ENCODE peak calls at places on chromosomes 12 and 14, in ten cellular contexts. F is AG10803; E is suprapubic skin; K is Panc1; G is MM.1S; N is sigmoid colon; Z is thyroid gland; L is CD8-positive, alpha-beta T cell; U is upper lobe of right lung; B is HCT116. Q is an unnamed sample.

GRCh38 chr12:62268956-62269355 is 8.8 kb downstream of the USP15 start:
- DNase-seq in F (peak), L (no peak), N (no peak), B (no peak), U (no peak), Z (no peak), G (no peak), K (no peak), E (no peak), Q (peak)

GRCh38 chr12:73106296-73106695 is 834.1 kb downstream of the TRHDE start:
- DNase-seq in G (no peak), K (no peak), F (no peak), N (no peak), E (no peak), B (no peak), U (no peak), L (no peak), Z (no peak), Q (no peak)

GRCh38 chr12:75650100-75650499 is 138.7 kb upstream of the KRR1 start:
- DNase-seq in F (no peak), L (no peak), G (no peak), Z (no peak), K (no peak), B (no peak), U (no peak), N (no peak), E (no peak), Q (no peak)

GRCh38 chr12:94171595-94171930 is 23.2 kb downstream of the PLXNC1 start:
- DNase-seq in G (no peak), Z (no peak), F (peak), K (no peak), L (no peak), E (no peak), U (no peak), B (no peak), N (no peak), Q (no peak)

GRCh38 chr12:27575099-27575779 is 51.2 kb downstream of the PPFIBP1 start:
- DNase-seq in L (no peak), K (no peak), F (no peak), G (no peak), U (no peak), Z (no peak), B (no peak), N (no peak), E (no peak), Q (peak)

GRCh38 chr12:97763113-97763512 is 300.5 kb downstream of the RMST start:
- DNase-seq in G (no peak), K (no peak), L (no peak), F (no peak), Z (no peak), B (no peak), N (no peak), U (no peak), E (no peak), Q (no peak)

GRCh38 chr12:87801860-87802720 is 227.1 kb downstream of the C12orf50 start:
- DNase-seq in G (peak), E (no peak), K (no peak), F (no peak), Z (no peak), N (no peak), B (no peak), L (no peak), U (no peak), Q (no peak)

GRCh38 chr12:93229494-93230310 is 148.0 kb upstream of the NUDT4 start:
- DNase-seq in Z (no peak), K (peak), U (no peak), G (no peak), E (no peak), B (peak), L (no peak), N (no peak), F (peak), Q (peak)

GRCh38 chr12:116563262-116563661 is 4.1 kb downstream of the MAP1LC3B2 start:
- DNase-seq in B (no peak), U (no peak), G (no peak), L (no peak), K (no peak), F (no peak), E (no peak), N (no peak), Z (no peak), Q (no peak)

GRCh38 chr12:131896811-131897270 is 2.4 kb downstream of the ULK1 start:
- DNase-seq in E (peak), B (no peak), F (no peak), U (no peak), Z (no peak), N (no peak), G (no peak), K (no peak), L (no peak), Q (no peak)

GRCh38 chr14:94022532-94023411 is 3.4 kb upstream of the OTUB2 start:
- DNase-seq in Z (no peak), K (no peak), U (no peak), E (no peak), F (no peak), G (no peak), B (no peak), N (no peak), L (no peak), Q (no peak)

GRCh38 chr12:113348849-113349536 is 9.4 kb upstream of the PLBD2 start:
- DNase-seq in U (no peak), B (no peak), K (no peak), Z (no peak), E (no peak), L (no peak), G (no peak), N (no peak), F (no peak), Q (no peak)

GRCh38 chr14:74804219-74804825 is 41.2 kb downstream of the YLPM1 start:
- DNase-seq in G (peak), F (peak), N (no peak), U (no peak), L (peak), K (peak), Z (peak), B (peak), E (no peak), Q (peak)

GRCh38 chr14:99287269-99287942 is 15.4 kb upstream of the BCL11B start:
- DNase-seq in F (no peak), N (no peak), G (peak), K (no peak), Z (no peak), U (no peak), E (no peak), L (peak), B (no peak), Q (no peak)

GRCh38 chr12:95944108-95944704 is 1.1 kb downstream of the AMDHD1 start:
- DNase-seq in U (no peak), F (no peak), Z (no peak), K (no peak), E (no peak), L (no peak), G (no peak), B (no peak), N (no peak), Q (no peak)
- H3K4me3 ChIP-seq in U (no peak), F (no peak), Z (no peak), K (no peak), E (no peak), L (no peak), G (peak), B (peak), N (no peak), Q (no peak)

DNA sequence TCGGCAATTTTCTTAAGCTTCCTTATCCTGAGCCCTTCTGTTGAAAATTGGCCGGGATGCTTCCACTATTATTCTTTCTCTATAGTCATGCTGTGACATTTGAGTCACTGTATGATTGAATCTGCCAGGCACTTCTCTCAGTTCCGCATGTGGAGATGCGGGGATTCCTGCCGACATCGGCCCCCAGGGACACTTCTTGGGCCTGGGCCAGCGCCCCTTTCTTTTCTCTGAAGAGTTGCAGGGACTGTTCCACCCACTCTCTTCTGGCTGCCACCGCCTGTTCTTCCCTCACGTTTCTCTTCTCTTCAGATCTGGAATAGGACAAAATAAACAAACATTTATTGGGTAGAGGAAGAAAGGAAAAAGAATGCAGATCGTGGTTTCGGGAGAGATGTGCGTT is 310.1 kb downstream of the ETNK1 start:
- DNase-seq in Z (no peak), F (no peak), B (no peak), U (no peak), G (no peak), K (no peak), E (no peak), L (no peak), N (no peak), Q (no peak)
- TF ChIP-seq CTCF in Z (no peak), F (no peak), B (no peak), U (no peak), G (no peak), K (no peak), E (no peak), L (no peak), N (no peak), Q (no peak)

GRCh38 chr14:30980980-30981379 is 44.5 kb upstream of the AP4S1 start:
- DNase-seq in E (no peak), B (no peak), Z (no peak), G (no peak), U (no peak), L (no peak), N (no peak), F (no peak), K (no peak), Q (no peak)
- H3K4me3 ChIP-seq in E (no peak), B (no peak), Z (no peak), G (no peak), U (no peak), L (no peak), N (no peak), F (no peak), K (no peak), Q (no peak)

DNA sequence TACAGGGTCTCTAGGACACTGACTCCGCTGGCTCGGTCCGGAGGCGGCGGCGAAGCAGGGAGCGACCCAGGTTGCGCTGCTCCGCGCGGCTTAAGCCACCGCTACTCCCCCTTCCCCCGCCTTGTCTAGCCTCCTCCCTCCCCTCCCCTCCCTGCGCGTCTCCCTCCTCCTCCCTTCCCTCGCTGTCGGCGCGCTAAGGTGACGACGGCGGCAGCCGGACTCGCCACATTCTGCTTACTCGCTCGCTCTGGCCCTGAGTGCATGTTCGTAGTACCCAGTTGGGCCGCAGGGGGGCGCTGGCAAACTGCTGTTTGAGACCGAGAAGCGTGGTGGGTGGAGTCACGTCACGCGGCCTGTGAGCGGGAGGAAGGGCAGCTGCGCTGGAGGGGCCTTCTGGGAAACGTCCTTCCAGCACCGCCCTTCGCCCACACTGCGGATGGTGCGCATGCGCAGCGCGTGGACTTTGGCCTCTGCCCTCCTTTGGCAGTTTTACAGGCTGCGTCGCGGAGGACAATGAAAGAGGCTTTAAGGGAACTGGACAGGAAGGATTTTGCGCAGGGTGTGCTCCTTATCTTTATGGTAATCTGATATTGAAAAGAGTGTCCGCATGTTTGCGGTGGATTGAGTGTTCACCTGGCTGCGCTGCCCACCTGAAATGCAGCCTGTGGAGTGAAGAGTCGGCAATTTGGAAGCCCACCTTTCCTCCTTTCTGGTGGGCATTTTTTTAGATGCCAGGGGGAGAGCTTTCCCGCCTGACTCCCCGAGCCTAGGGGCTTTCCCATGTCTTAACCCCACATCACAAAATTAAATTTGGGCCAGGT is at the start of gene SCAF11:
- DNase-seq in K (peak), L (peak), N (peak), Z (peak), B (peak), U (peak), E (peak), G (peak), F (peak), Q (peak)
- TF ChIP-seq CTCF in K (peak), L (peak), N (peak), Z (peak), B (peak), U (peak), E (peak), G (peak), F (peak), Q (peak)

GRCh38 chr14:21095430-21096205 is 2.8 kb downstream of the ZNF219 start:
- DNase-seq in L (no peak), B (no peak), Z (no peak), U (no peak), K (no peak), E (no peak), N (no peak), F (peak), G (no peak), Q (peak)
- H3K4me3 ChIP-seq in L (no peak), B (no peak), Z (no peak), U (no peak), K (no peak), E (no peak), N (no peak), F (no peak), G (no peak), Q (no peak)

GRCh38 chr14:106691601-106692291 is 1165.4 kb downstream of the TMEM121 start:
- DNase-seq in U (peak), E (no peak), K (peak), F (no peak), B (no peak), L (peak), G (peak), N (no peak), Z (no peak), Q (no peak)
- TF ChIP-seq CTCF in U (peak), E (peak), K (peak), F (no peak), B (peak), L (peak), G (peak), N (no peak), Z (no peak), Q (no peak)

GRCh38 chr12:6791931-6792520 is 2.7 kb downstream of the CD4 start:
- DNase-seq in U (no peak), B (no peak), G (no peak), E (no peak), K (no peak), N (no peak), L (no peak), F (no peak), Z (no peak), Q (no peak)
- H3K4me3 ChIP-seq in U (peak), B (no peak), G (no peak), E (peak), K (no peak), N (peak), L (peak), F (no peak), Z (no peak), Q (no peak)

DNA sequence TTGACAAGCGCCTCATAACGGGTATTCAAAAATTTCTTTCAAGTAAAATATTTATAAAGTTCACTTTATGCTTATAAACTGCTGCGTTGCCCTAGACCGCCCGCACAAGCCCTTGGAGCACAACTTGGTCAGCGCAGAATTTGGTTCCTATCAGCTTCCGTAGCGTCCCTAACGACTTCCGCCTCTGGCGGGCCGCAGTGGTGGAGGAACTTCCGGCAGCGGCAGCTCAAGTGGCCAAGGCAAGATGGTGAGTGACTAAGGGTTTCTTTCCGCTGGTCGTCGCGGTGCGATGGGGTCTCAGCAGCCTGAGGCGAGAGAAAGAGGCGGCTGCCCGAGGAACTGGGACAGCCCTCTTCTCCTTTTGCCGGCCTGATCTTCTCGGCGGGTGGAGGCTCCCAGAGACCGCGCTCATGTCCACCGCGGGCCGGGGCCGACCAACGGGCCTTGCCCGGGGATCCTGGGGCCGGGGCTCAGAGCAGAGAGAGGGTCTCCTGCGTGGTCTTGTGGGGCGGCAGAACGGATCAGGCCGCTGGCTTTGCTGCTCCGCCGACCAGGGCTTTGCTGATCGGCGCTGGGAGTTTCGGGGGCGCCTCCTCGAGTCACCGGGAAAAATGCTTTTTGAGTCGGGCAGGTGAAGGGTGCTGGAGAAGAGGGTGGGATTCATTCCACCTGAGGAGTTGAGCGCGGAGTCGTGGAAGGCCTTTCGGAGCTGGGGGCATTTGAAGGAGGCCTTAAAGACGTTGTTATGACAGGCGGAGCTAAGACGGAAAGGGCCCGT is at the start of gene PSMC1:
- DNase-seq in F (peak), N (peak), B (peak), Z (peak), K (peak), G (peak), E (peak), L (peak), U (peak), Q (peak)
- TF ChIP-seq CTCF in F (no peak), N (no peak), B (no peak), Z (no peak), K (no peak), G (no peak), E (no peak), L (no peak), U (no peak), Q (no peak)

DNA sequence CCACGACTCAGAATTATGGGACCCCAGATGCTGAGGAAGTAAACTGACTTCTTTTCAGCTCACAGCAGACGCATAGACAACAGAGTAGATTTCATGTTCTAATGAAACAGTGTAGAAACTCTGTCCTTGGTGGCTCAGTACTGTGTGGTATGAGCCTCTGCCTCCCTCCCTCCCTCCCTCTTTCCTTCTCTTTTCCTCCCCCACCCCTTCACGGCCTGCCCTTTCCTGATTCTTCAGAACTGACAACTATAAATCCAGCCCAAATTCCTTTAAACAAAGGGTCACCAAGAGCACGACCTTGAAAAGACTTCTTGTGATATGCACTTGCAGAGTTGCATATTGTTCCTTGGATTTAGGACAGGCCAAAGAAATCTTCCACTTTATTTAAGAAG is 163.9 kb downstream of the ETV6 start:
- DNase-seq in K (no peak), L (no peak), G (no peak), E (no peak), N (no peak), U (no peak), B (no peak), Z (no peak), F (peak), Q (no peak)
- H3K4me3 ChIP-seq in K (no peak), L (no peak), G (peak), E (peak), N (peak), U (no peak), B (no peak), Z (no peak), F (no peak), Q (no peak)

DNA sequence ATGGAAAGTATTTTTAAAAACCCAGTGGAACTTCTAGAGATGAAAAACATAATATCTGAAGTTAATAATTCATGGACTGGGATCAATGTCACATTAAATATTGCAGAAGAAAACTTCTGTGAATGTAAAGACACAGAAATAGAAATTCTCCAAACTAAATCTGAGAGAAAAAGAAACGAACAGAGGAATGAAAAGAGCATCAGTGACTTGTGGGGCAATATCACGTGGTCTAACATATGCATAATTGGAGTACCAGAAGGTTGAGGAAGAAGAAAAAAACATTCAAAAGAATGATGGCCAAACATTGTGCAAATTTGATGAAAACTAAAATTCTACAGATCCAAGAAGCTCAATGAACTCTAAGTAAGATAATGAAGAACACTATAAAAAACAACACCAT is 130.8 kb downstream of the EFCAB11 start:
- DNase-seq in E (no peak), F (no peak), B (no peak), U (no peak), N (no peak), L (no peak), K (no peak), G (no peak), Z (no peak), Q (no peak)
- TF ChIP-seq CTCF in E (no peak), F (no peak), B (no peak), U (no peak), N (no peak), L (no peak), K (no peak), G (no peak), Z (no peak), Q (no peak)